ENCODE peak calls at places on chromosomes 13 and 19, in seven cellular contexts. One of them, this sample, is unnamed.

GRCh38 chr13:50909605-50910482 is at the start of gene RNASEH2B:
- DNase-seq in neural progenitor cell: peak
- DNase-seq in fibroblast of the conjunctiva: peak
- DNase-seq in GM12865: peak
- DNase-seq in uterus: peak
- DNase-seq in testis: peak
- DNase-seq in epithelial cell of esophagus: peak
- DNase-seq in this sample: peak

GRCh38 chr13:113059891-113060290 is 45.7 kb upstream of the F7 start:
- DNase-seq in epithelial cell of esophagus: no peak
- DNase-seq in testis: no peak
- DNase-seq in uterus: no peak
- DNase-seq in fibroblast of the conjunctiva: no peak
- DNase-seq in neural progenitor cell: no peak
- DNase-seq in GM12865: no peak
- DNase-seq in this sample: no peak

GRCh38 chr13:110960219-110960618 is 45.4 kb upstream of the ANKRD10 start:
- DNase-seq in fibroblast of the conjunctiva: no peak
- DNase-seq in neural progenitor cell: no peak
- DNase-seq in uterus: no peak
- DNase-seq in testis: no peak
- DNase-seq in GM12865: no peak
- DNase-seq in epithelial cell of esophagus: no peak
- DNase-seq in this sample: no peak

GRCh38 chr13:110265682-110266430 is 41.1 kb downstream of the COL4A1 start:
- DNase-seq in uterus: peak
- DNase-seq in fibroblast of the conjunctiva: no peak
- DNase-seq in testis: no peak
- DNase-seq in epithelial cell of esophagus: no peak
- DNase-seq in GM12865: no peak
- DNase-seq in neural progenitor cell: peak
- DNase-seq in this sample: no peak

GRCh38 chr13:34207334-34207733 is 389.4 kb downstream of the RFC3 start:
- DNase-seq in GM12865: no peak
- DNase-seq in testis: no peak
- DNase-seq in uterus: no peak
- DNase-seq in epithelial cell of esophagus: peak
- DNase-seq in fibroblast of the conjunctiva: peak
- DNase-seq in neural progenitor cell: no peak
- DNase-seq in this sample: peak

GRCh38 chr19:36140289-36141038 is 598 bp downstream of the CAPNS1 start:
- DNase-seq in neural progenitor cell: peak
- DNase-seq in GM12865: peak
- DNase-seq in testis: peak
- DNase-seq in fibroblast of the conjunctiva: no peak
- DNase-seq in uterus: peak
- DNase-seq in epithelial cell of esophagus: peak
- DNase-seq in this sample: peak

GRCh38 chr13:108915095-108915633 is 285.8 kb downstream of the MYO16 start:
- DNase-seq in fibroblast of the conjunctiva: peak
- DNase-seq in testis: peak
- DNase-seq in uterus: no peak
- DNase-seq in neural progenitor cell: no peak
- DNase-seq in GM12865: peak
- DNase-seq in epithelial cell of esophagus: peak
- DNase-seq in this sample: peak

GRCh38 chr19:42176649-42176989 is 40.9 kb downstream of the DEDD2 start:
- DNase-seq in neural progenitor cell: peak
- DNase-seq in GM12865: no peak
- DNase-seq in fibroblast of the conjunctiva: no peak
- DNase-seq in testis: no peak
- DNase-seq in epithelial cell of esophagus: no peak
- DNase-seq in uterus: no peak
- DNase-seq in this sample: no peak

GRCh38 chr19:40927567-40927966 is 45.5 kb upstream of the CYP2A7 start:
- DNase-seq in testis: no peak
- DNase-seq in neural progenitor cell: no peak
- DNase-seq in GM12865: no peak
- DNase-seq in uterus: no peak
- DNase-seq in epithelial cell of esophagus: no peak
- DNase-seq in fibroblast of the conjunctiva: no peak
- DNase-seq in this sample: no peak

GRCh38 chr13:26529441-26529840 is 28.0 kb upstream of the WASF3 start:
- DNase-seq in uterus: no peak
- DNase-seq in fibroblast of the conjunctiva: no peak
- DNase-seq in testis: peak
- DNase-seq in neural progenitor cell: peak
- DNase-seq in epithelial cell of esophagus: peak
- DNase-seq in GM12865: peak
- DNase-seq in this sample: peak

GRCh38 chr13:73336789-73337188 is 278.0 kb downstream of the KLF5 start:
- DNase-seq in neural progenitor cell: no peak
- DNase-seq in uterus: no peak
- DNase-seq in epithelial cell of esophagus: peak
- DNase-seq in fibroblast of the conjunctiva: no peak
- DNase-seq in testis: no peak
- DNase-seq in GM12865: no peak
- DNase-seq in this sample: no peak

GRCh38 chr13:30791354-30791921 is 56.1 kb downstream of the ALOX5AP start:
- DNase-seq in fibroblast of the conjunctiva: peak
- DNase-seq in GM12865: no peak
- DNase-seq in epithelial cell of esophagus: no peak
- DNase-seq in uterus: no peak
- DNase-seq in testis: peak
- DNase-seq in neural progenitor cell: no peak
- DNase-seq in this sample: peak

GRCh38 chr19:17455711-17456123 is 5.0 kb downstream of the NXNL1 start:
- DNase-seq in uterus: no peak
- DNase-seq in GM12865: no peak
- DNase-seq in fibroblast of the conjunctiva: no peak
- DNase-seq in neural progenitor cell: peak
- DNase-seq in testis: no peak
- DNase-seq in epithelial cell of esophagus: no peak
- DNase-seq in this sample: no peak

GRCh38 chr19:42333975-42334696 is 8.7 kb downstream of the MEGF8 start:
- DNase-seq in fibroblast of the conjunctiva: no peak
- DNase-seq in GM12865: no peak
- DNase-seq in epithelial cell of esophagus: no peak
- DNase-seq in uterus: no peak
- DNase-seq in neural progenitor cell: no peak
- DNase-seq in testis: peak
- DNase-seq in this sample: no peak

GRCh38 chr13:67967031-67967430 is 736.9 kb upstream of the PCDH9 start:
- DNase-seq in GM12865: no peak
- DNase-seq in testis: no peak
- DNase-seq in neural progenitor cell: no peak
- DNase-seq in epithelial cell of esophagus: no peak
- DNase-seq in uterus: no peak
- DNase-seq in fibroblast of the conjunctiva: no peak
- DNase-seq in this sample: no peak

GRCh38 chr13:36341718-36342117 is 4.5 kb downstream of the SPART start:
- DNase-seq in GM12865: no peak
- DNase-seq in fibroblast of the conjunctiva: no peak
- DNase-seq in epithelial cell of esophagus: peak
- DNase-seq in uterus: no peak
- DNase-seq in neural progenitor cell: no peak
- DNase-seq in testis: no peak
- DNase-seq in this sample: no peak

GRCh38 chr13:26019881-26020535 is 31.8 kb downstream of the SHISA2 start:
- DNase-seq in epithelial cell of esophagus: peak
- DNase-seq in uterus: no peak
- DNase-seq in GM12865: no peak
- DNase-seq in testis: no peak
- DNase-seq in fibroblast of the conjunctiva: no peak
- DNase-seq in neural progenitor cell: no peak
- DNase-seq in this sample: peak

GRCh38 chr13:36345438-36346221 is 564 bp downstream of the SPART start:
- DNase-seq in uterus: peak
- DNase-seq in epithelial cell of esophagus: peak
- DNase-seq in GM12865: peak
- DNase-seq in neural progenitor cell: peak
- DNase-seq in fibroblast of the conjunctiva: peak
- DNase-seq in testis: peak
- DNase-seq in this sample: peak